ENCODE peak calls at places on chromosomes 3 and 15, in nine cellular contexts. F is AML-193; W is amniotic epithelial cell; Y is left colon; H is coronary artery; B is brain pericyte; J is Panc1; Q is activated effector memory CD4-positive, alpha-beta T cell treated with anti-CD3 and anti-CD28 coated beads, Interleukin-2, amount 50 U/mL, for 16 hours; K is nephron progenitor cell. X is an unnamed sample.

GRCh38 chr3:111761309-111761795 is 97.7 kb upstream of the PHLDB2 start:
- DNase-seq in F (no peak), W (peak; percentile 86), Y (no peak), H (no peak), B (peak; percentile 37), J (no peak), Q (no peak), K (no peak), X (no peak)

GRCh38 chr15:92683511-92683834 is 27.9 kb upstream of the FAM174B start:
- DNase-seq in F (no peak), W (peak; percentile 35), Y (peak; percentile 36), H (no peak), B (no peak), J (peak; percentile 15), Q (no peak), K (peak; percentile 64), X (no peak)

GRCh38 chr3:183341545-183342288 is 86.7 kb downstream of the MCF2L2 start:
- DNase-seq in F (no peak), W (no peak), Y (no peak), H (no peak), B (no peak), J (no peak), Q (no peak), K (no peak), X (no peak)

GRCh38 chr15:79003896-79004295 is 59.0 kb upstream of the CTSH start:
- DNase-seq in F (no peak), W (no peak), Y (no peak), H (no peak), B (no peak), J (no peak), Q (no peak), K (no peak), X (no peak)

GRCh38 chr15:91263632-91264477 is 163.8 kb downstream of the SV2B start:
- DNase-seq in F (peak; percentile 30), W (no peak), Y (peak; percentile 14), H (peak; percentile 92), B (no peak), J (no peak), Q (no peak), K (no peak), X (no peak)

GRCh38 chr15:45431502-45431901 is 53.2 kb upstream of the GATM start:
- DNase-seq in F (no peak), W (no peak), Y (peak; percentile 72), H (no peak), B (no peak), J (no peak), Q (no peak), K (no peak), X (no peak)

GRCh38 chr15:70463453-70463834 is 299.9 kb downstream of the UACA start:
- DNase-seq in F (no peak), W (no peak), Y (no peak), H (no peak), B (no peak), J (no peak), Q (no peak), K (no peak), X (no peak)

GRCh38 chr3:10551821-10552630 is 46.6 kb upstream of the ATP2B2 start:
- DNase-seq in F (peak; percentile 72), W (peak; percentile 13), Y (peak; percentile 23), H (peak; percentile 69), B (no peak), J (no peak), Q (peak; percentile 94), K (no peak), X (peak; percentile 56)

GRCh38 chr3:48478631-48479555 is 25.1 kb downstream of the SHISA5 start:
- DNase-seq in F (no peak), W (no peak), Y (peak; percentile 50), H (no peak), B (no peak), J (no peak), Q (peak; percentile 83), K (no peak), X (no peak)